ENCODE peak calls at places on chromosomes 13 and 19, in five cellular contexts. H, J, Z, X and Y are unnamed samples.

GRCh38 chr13:106038752-106039151 is 496.7 kb downstream of the EFNB2 start:
- DNase-seq in X (peak), J (no peak), H (no peak), Z (peak), Y (no peak)

GRCh38 chr19:35030257-35031071 is at the start of gene SCN1B:
- DNase-seq in J (peak), Z (peak), X (peak), H (peak), Y (peak)

GRCh38 chr19:50836543-50837195 is 3.3 kb upstream of the KLK15 start:
- DNase-seq in X (no peak), Z (no peak), H (no peak), J (no peak), Y (peak)

GRCh38 chr13:61162636-61163035 is 253.0 kb downstream of the PCDH20 start:
- DNase-seq in J (no peak), Z (no peak), X (no peak), H (no peak), Y (no peak)

GRCh38 chr13:46655727-46656180 is 102.8 kb downstream of the LRCH1 start:
- DNase-seq in X (peak), J (no peak), H (no peak), Z (no peak), Y (no peak)

GRCh38 chr19:29117926-29118325 is 95.0 kb downstream of the UQCRFS1 start:
- DNase-seq in H (no peak), J (no peak), X (peak), Z (no peak), Y (no peak)

GRCh38 chr19:14432817-14433453 is at the start of gene PKN1:
- DNase-seq in Z (no peak), X (peak), J (peak), H (peak), Y (peak)

GRCh38 chr13:91133941-91134772 is 213.3 kb upstream of the MIR17HG start:
- DNase-seq in H (no peak), Z (peak), J (peak), X (peak), Y (peak)

GRCh38 chr13:110610955-110611595 is 4.3 kb upstream of the NAXD start:
- DNase-seq in Z (peak), J (no peak), X (no peak), H (no peak), Y (peak)

GRCh38 chr13:45042539-45042938 is 53.2 kb downstream of the GPALPP1 start:
- DNase-seq in H (no peak), Z (no peak), J (no peak), X (peak), Y (no peak)

GRCh38 chr13:100273576-100273975 is 184.7 kb downstream of the PCCA start:
- DNase-seq in Z (no peak), H (no peak), X (no peak), J (no peak), Y (no peak)

GRCh38 chr13:40193290-40194203 is 472.9 kb downstream of the FOXO1 start:
- DNase-seq in Z (no peak), H (no peak), J (peak), X (no peak), Y (no peak)

GRCh38 chr13:40194204-40194806 is 472.1 kb downstream of the FOXO1 start:
- DNase-seq in X (peak), Z (no peak), H (no peak), J (peak), Y (no peak)

GRCh38 chr13:40197936-40198335 is 468.5 kb downstream of the FOXO1 start:
- DNase-seq in Z (no peak), J (no peak), X (peak), H (no peak), Y (no peak)

GRCh38 chr13:40200273-40200978 is 466.0 kb downstream of the FOXO1 start:
- DNase-seq in Z (no peak), X (no peak), J (no peak), H (no peak), Y (no peak)

DNA sequence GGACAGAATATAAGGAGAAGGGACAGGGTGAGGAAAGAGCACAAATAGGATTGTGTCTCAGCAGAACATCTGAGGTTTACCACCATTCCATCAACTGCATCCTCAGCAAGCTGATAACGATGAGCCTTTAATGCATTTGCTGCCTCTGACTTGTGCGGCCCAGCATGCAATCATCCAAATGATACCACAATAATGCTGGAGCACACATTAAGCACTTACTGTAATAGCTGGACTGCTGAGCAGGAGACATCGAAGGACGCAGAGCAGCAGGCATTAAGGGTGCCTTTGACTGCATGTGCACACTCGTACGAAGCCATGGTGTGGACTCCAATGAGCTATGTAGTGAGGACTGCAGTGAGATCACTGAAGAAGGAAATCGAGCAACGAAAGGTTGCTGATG is 469.4 kb downstream of the FOXO1 start:
- DNase-seq in X (no peak), H (no peak), Z (no peak), J (no peak), Y (no peak)
- TF ChIP-seq CTCF in X (no peak), H (no peak), Z (no peak), J (no peak), Y (no peak)

DNA sequence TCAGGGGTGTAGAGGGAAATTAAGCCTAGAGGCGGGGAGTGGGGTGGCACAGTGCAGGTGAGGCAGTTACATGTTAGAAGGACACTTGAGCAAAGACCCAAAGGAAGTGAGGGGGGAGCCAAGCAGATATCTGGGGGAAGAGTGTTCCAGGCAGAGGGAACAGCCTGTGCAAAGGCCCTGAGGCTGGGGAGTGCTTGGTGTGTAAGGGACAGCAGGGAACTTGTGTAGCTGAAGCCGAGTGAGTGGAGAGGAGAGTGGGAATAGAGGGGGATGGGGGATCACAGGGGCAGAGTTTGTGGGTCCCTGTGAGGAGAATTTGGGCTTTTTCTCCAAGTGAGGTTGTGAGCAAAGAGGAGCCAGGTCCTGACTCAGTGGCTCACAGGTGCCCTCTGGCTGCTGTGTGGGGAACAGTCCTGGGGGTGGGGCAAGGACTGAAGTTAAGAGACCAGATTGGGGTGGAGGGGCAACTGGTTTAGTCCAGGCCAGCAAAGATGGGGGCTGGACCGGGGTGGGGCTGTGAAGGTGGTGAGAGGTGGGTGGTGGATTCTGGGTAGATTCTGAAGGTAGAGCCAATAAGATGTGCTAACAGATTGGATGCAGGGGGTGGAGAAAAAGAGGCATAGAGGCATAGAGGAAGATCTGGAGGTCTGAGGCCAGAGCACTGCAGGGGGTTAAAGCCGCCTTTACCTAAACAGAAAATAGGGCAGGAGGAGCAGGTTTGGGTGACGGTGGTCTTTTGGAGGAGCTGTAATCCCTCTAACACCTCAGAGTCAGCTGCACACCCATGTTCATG is 75.3 kb downstream of the CACNA1A start:
- DNase-seq in H (peak), X (peak), Z (peak), J (peak), Y (peak)
- TF ChIP-seq CTCF in H (peak), X (peak), Z (peak), J (peak), Y (peak)

DNA sequence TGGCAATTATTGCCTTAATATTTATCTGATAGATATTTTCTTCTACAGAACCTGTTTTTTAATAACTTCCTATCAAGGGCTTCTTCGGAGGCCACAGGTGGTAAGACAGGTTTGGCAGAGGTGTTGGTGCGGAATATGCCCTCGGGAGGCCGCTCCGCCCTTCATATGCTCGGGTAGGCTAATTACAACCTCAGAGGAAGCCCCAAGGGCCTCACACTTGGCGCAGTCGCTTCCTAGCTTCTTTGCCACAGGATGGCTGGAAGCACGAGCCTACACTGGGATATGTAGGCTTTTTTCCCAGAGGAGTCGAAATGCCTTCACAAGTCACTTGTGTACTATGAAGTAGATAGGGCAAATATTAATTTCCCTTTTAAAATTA is 68.8 kb downstream of the LMO7 start:
- DNase-seq in X (peak), J (no peak), Z (no peak), H (no peak), Y (no peak)
- TF ChIP-seq CTCF in X (no peak), J (no peak), Z (no peak), H (no peak), Y (no peak)

GRCh38 chr19:7771072-7771471 is 8.0 kb downstream of the CLEC4M start:
- DNase-seq in H (no peak), X (no peak), Z (no peak), J (no peak), Y (no peak)
- TF ChIP-seq CTCF in H (no peak), X (no peak), Z (no peak), J (no peak), Y (no peak)

DNA sequence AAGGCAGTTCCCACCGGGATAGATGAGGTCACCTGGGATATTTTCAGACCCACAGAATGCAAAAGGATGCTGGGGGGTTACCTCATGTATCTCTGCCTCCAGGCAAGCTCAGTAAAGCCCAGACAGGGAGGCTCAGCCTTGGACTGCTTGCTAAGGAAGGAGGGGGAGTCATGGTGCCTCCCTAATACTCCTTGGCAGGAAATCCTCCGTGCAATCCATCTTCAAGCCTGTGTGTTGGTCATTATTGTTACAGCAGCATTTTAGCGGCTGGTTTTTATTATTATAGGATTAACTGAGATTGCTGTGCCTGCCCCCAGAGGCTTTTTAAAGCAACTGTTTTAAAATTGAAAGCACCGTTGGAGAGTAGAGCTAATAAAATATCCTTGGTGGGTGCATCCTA is 188.5 kb upstream of the UBL3 start:
- DNase-seq in Z (peak), J (no peak), X (peak), H (no peak), Y (no peak)
- TF ChIP-seq CTCF in Z (peak), J (no peak), X (no peak), H (no peak), Y (no peak)

GRCh38 chr19:3365447-3366103 is 808 bp upstream of the NFIC start:
- DNase-seq in H (no peak), X (peak), J (peak), Z (peak), Y (no peak)
- TF ChIP-seq CTCF in H (no peak), X (no peak), J (no peak), Z (no peak), Y (no peak)

GRCh38 chr19:5306531-5306930 is 34.1 kb downstream of the PTPRS start:
- DNase-seq in X (no peak), J (no peak), Z (no peak), H (no peak), Y (no peak)
- TF ChIP-seq CTCF in X (no peak), J (no peak), Z (no peak), H (no peak), Y (no peak)

DNA sequence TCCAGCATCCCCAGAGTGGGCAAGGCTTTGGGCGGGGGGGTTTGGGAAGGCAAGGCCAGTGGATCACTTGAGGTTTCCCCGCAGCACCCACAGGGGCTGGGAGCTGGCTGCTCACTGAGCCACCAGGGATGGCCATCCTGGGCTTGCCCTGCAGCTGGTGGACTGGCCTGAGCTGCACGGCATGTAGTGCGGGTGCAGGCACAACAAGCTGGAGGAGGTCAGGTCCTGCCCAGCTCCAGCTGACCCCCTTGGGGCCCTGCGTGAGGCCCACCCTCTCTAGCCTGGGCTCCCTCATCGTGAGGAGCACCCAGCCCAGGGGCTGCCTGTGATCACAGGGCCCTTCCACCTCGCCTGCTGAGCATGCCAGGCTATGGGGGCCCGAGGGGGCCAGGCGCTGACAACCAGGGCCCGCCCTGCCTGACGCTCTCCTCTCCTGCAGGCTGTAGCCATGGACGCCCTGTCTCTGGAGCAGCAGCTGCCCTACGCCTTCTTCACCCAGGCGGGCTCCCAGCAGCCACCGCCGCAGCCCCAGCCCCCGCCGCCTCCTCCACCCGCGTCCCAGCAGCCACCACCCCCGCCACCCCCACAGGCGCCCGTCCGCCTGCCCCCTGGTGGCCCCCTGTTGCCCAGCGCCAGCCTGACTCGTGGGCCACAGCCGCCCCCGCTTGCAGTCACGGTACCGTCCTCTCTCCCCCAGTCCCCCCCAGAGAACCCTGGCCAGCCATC is 22.9 kb downstream of the COMP start:
- DNase-seq in X (no peak), J (no peak), Z (no peak), H (no peak), Y (no peak)
- TF ChIP-seq CTCF in X (no peak), J (no peak), Z (no peak), H (no peak), Y (no peak)

GRCh38 chr13:48304132-48304876 is 753 bp downstream of the RB1 start:
- DNase-seq in X (peak), H (no peak), Z (peak), J (peak), Y (peak)
- TF ChIP-seq CTCF in X (no peak), H (no peak), Z (peak), J (no peak), Y (no peak)

DNA sequence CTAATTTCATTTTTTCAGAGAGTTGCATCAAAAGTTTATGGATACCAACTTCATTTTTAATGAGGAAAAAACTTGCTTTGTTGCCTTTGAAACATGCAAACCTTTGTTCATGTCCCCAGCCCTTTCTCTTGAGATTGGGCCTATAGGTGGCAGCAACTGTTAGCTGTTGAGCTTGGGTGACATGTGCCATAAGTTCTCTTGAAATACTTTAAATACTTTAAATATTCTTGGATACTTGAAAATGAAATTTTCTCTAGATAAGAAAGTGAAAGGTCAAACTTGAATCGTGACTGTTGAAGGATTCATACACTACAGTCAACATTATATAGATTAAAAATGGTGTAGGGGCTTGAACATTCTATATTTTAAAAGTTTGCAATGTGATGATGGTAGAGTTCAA is 294.9 kb downstream of the NDFIP2 start:
- DNase-seq in Z (peak), H (no peak), J (peak), X (peak), Y (peak)
- TF ChIP-seq CTCF in Z (peak), H (no peak), J (peak), X (peak), Y (no peak)